ENCODE peak calls at places on chromosomes 11 and 22, in seven cellular contexts. H is EL; D is dorsolateral prefrontal cortex; C is activated CD4-positive, alpha-beta T cell treated with anti-CD3 and anti-CD28 coated beads, Interleukin-2, amount 50 U/mL, for 24 hours; L is mesendoderm; U is epithelial cell of esophagus; Z is cardiac muscle cell. A is an unnamed sample.

GRCh38 chr22:17266261-17266971 is 47.2 kb upstream of the ADA2 start:
- DNase-seq in H (no peak), D (no peak), C (no peak), L (peak; percentile 98), U (no peak), Z (peak; percentile 29), A (peak; percentile 71)

GRCh38 chr11:833849-834311 is 1.1 kb downstream of the CD151 start:
- DNase-seq in H (no peak), D (no peak), C (no peak), L (no peak), U (peak; percentile 49), Z (no peak), A (no peak)

GRCh38 chr11:43518407-43519165 is 159.9 kb downstream of the TTC17 start:
- DNase-seq in H (no peak), D (no peak), C (no peak), L (no peak), U (peak; percentile 40), Z (no peak), A (no peak)

GRCh38 chr11:33187851-33188722 is 26.8 kb upstream of the CSTF3 start:
- DNase-seq in H (no peak), D (no peak), C (no peak), L (no peak), U (no peak), Z (no peak), A (no peak)

GRCh38 chr22:39426380-39427043 is 26.9 kb downstream of the TAB1 start:
- DNase-seq in H (no peak), D (no peak), C (no peak), L (no peak), U (no peak), Z (no peak), A (no peak)

GRCh38 chr22:21450320-21450831 is 16.8 kb upstream of the TMEM191C start:
- DNase-seq in H (no peak), D (no peak), C (no peak), L (no peak), U (no peak), Z (no peak), A (no peak)

GRCh38 chr11:71418643-71419042 is 29.6 kb downstream of the DHCR7 start:
- DNase-seq in H (no peak), D (peak; percentile 76), C (no peak), L (no peak), U (no peak), Z (no peak), A (no peak)

GRCh38 chr11:11849127-11849746 is 7.5 kb downstream of the USP47 start:
- DNase-seq in H (peak; percentile 70), D (peak; percentile 47), C (no peak), L (peak; percentile 88), U (peak; percentile 83), Z (peak; percentile 80), A (peak; percentile 11)

GRCh38 chr22:26718905-26719304 is 61.5 kb downstream of the MIAT start:
- DNase-seq in H (peak; percentile 98), D (no peak), C (no peak), L (no peak), U (peak; percentile 6), Z (no peak), A (no peak)

GRCh38 chr11:65440831-65441499 is 18.4 kb downstream of the NEAT1 start:
- DNase-seq in H (peak; percentile 18), D (no peak), C (no peak), L (no peak), U (peak; percentile 43), Z (no peak), A (no peak)

GRCh38 chr22:11605468-11605981 is 3922.5 kb upstream of the OR11H1 start:
- DNase-seq in H (no peak), D (no peak), C (no peak), L (no peak), U (no peak), Z (no peak), A (no peak)

A was measured in HuH-7.5.